ENCODE peak calls at places on chromosomes 5 and 9, in ten cellular contexts. O, D, H, K, S, P, Q, Y, V and U are unnamed samples.
A peak's percentile ranks its signal among the peaks of the same experiment; 100 is the strongest.

GRCh38 chr9:91433180-91433579 is 9.5 kb upstream of the NFIL3 start:
- DNase-seq in O (no peak), D (peak; percentile 85), H (peak; percentile 32), K (no peak), S (no peak), P (no peak), Q (no peak), Y (peak; percentile 93), V (no peak), U (peak; percentile 53)

GRCh38 chr5:112142769-112143270 is 276.3 kb downstream of the EPB41L4A start:
- DNase-seq in O (no peak), D (peak; percentile 12), H (no peak), K (no peak), S (no peak), P (no peak), Q (no peak), Y (peak; percentile 42), V (peak; percentile 65), U (no peak)

GRCh38 chr5:41445937-41446563 is 64.4 kb downstream of the PLCXD3 start:
- DNase-seq in O (peak; percentile 55), D (no peak), H (no peak), K (no peak), S (no peak), P (no peak), Q (no peak), Y (no peak), V (no peak), U (no peak)

GRCh38 chr5:51131266-51131665 is 252.0 kb upstream of the ISL1 start:
- DNase-seq in O (no peak), D (no peak), H (no peak), K (no peak), S (no peak), P (no peak), Q (no peak), Y (no peak), V (no peak), U (no peak)

GRCh38 chr5:127870914-127871313 is 167.7 kb downstream of the CCDC192 start:
- DNase-seq in O (peak; percentile 79), D (no peak), H (no peak), K (no peak), S (no peak), P (no peak), Q (no peak), Y (peak; percentile 36), V (peak; percentile 86), U (no peak)

GRCh38 chr9:71001780-71002386 is 119.5 kb downstream of the TRPM3 start:
- DNase-seq in O (no peak), D (no peak), H (peak; percentile 63), K (no peak), S (no peak), P (peak; percentile 23), Q (no peak), Y (peak; percentile 25), V (no peak), U (peak; percentile 15)

GRCh38 chr5:172444110-172444510 is 10.2 kb downstream of the SH3PXD2B start:
- DNase-seq in O (peak; percentile 22), D (peak; percentile 57), H (no peak), K (no peak), S (no peak), P (no peak), Q (peak; percentile 29), Y (peak; percentile 57), V (no peak), U (no peak)

GRCh38 chr9:99001892-99002291 is 58.2 kb downstream of the COL15A1 start:
- DNase-seq in O (no peak), D (no peak), H (no peak), K (no peak), S (no peak), P (no peak), Q (no peak), Y (no peak), V (no peak), U (no peak)

GRCh38 chr5:16160706-16161105 is 18.9 kb downstream of the MARCHF11 start:
- DNase-seq in O (no peak), D (peak; percentile 37), H (peak; percentile 20), K (no peak), S (no peak), P (peak; percentile 43), Q (peak; percentile 60), Y (peak; percentile 50), V (no peak), U (peak; percentile 27)

DNA sequence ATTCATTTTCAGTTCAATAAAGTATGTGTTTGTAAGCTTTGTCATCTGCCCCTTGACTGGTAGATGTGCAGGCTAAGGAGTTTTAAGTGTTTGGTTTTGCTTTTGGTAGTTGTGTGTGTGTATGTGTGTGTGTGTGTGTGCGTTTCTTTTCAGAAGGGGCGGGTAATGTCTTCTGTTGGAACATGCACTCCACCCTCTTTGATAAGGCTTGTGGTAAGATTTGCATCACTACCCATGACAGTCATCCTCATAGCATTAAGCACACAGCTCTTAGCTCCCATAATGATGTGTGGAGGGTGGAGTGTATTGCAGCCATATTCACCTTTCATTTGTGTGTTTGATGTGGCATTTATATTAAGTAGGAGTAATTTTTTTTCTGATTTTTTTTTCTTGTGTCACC is 92.0 kb upstream of the FSD1L start:
- DNase-seq in O (no peak), D (peak; percentile 53), H (no peak), K (no peak), S (no peak), P (no peak), Q (no peak), Y (no peak), V (no peak), U (peak; percentile 38)
- TF ChIP-seq CTCF in O (no peak), D (no peak), H (no peak), K (no peak), S (no peak), P (no peak), Q (peak; percentile 40), Y (no peak), V (no peak), U (no peak)

GRCh38 chr5:5078009-5078897 is 61.9 kb upstream of the ADAMTS16 start:
- DNase-seq in O (no peak), D (no peak), H (no peak), K (no peak), S (no peak), P (no peak), Q (no peak), Y (no peak), V (no peak), U (no peak)

GRCh38 chr5:5077236-5077635 is 62.9 kb upstream of the ADAMTS16 start:
- DNase-seq in O (no peak), D (no peak), H (no peak), K (no peak), S (no peak), P (no peak), Q (no peak), Y (no peak), V (no peak), U (no peak)

GRCh38 chr5:5080790-5081189 is 59.3 kb upstream of the ADAMTS16 start:
- DNase-seq in O (no peak), D (no peak), H (no peak), K (no peak), S (no peak), P (no peak), Q (no peak), Y (no peak), V (no peak), U (no peak)

DNA sequence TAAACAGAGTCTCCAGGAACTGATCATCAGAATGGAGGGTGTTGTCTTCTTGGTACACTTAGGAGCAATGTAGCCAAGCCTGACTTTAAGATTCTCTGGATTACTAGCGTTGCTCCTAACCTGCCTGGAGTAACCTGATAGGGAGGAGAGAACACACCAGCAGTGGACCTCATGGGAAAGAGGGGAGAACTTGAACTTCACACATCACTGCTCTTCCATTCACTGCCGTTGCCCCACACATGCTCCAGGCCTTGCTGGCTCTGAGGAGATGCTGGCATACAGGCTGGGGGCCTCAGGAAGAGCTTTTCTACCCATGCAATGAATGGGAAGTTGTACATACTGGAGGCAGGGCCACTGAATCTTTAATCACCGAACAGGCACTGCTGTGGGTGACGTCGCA is 60.3 kb upstream of the ADAMTS16 start:
- DNase-seq in O (no peak), D (no peak), H (no peak), K (no peak), S (no peak), P (no peak), Q (no peak), Y (no peak), V (no peak), U (no peak)
- TF ChIP-seq CTCF in O (no peak), D (no peak), H (no peak), K (no peak), S (no peak), P (no peak), Q (no peak), Y (no peak), V (no peak), U (no peak)

GRCh38 chr5:153403470-153403869 is 87.0 kb upstream of the GRIA1 start:
- DNase-seq in O (no peak), D (no peak), H (no peak), K (no peak), S (no peak), P (no peak), Q (no peak), Y (no peak), V (no peak), U (no peak)
- TF ChIP-seq CTCF in O (no peak), D (no peak), H (no peak), K (no peak), S (no peak), P (no peak), Q (no peak), Y (no peak), V (no peak), U (no peak)

GRCh38 chr5:58482536-58482935 is 8.7 kb upstream of the GAPT start:
- DNase-seq in O (no peak), D (no peak), H (no peak), K (no peak), S (no peak), P (no peak), Q (no peak), Y (no peak), V (no peak), U (no peak)

GRCh38 chr5:58475404-58475803 is 15.5 kb upstream of the PLK2 start:
- DNase-seq in O (no peak), D (no peak), H (no peak), K (no peak), S (no peak), P (no peak), Q (no peak), Y (no peak), V (no peak), U (no peak)

GRCh38 chr5:58481828-58482227 is 9.4 kb upstream of the GAPT start:
- DNase-seq in O (no peak), D (no peak), H (no peak), K (no peak), S (no peak), P (no peak), Q (no peak), Y (no peak), V (no peak), U (no peak)

GRCh38 chr5:58481066-58481676 is 10.1 kb upstream of the GAPT start:
- DNase-seq in O (no peak), D (no peak), H (no peak), K (no peak), S (no peak), P (no peak), Q (no peak), Y (no peak), V (no peak), U (no peak)

DNA sequence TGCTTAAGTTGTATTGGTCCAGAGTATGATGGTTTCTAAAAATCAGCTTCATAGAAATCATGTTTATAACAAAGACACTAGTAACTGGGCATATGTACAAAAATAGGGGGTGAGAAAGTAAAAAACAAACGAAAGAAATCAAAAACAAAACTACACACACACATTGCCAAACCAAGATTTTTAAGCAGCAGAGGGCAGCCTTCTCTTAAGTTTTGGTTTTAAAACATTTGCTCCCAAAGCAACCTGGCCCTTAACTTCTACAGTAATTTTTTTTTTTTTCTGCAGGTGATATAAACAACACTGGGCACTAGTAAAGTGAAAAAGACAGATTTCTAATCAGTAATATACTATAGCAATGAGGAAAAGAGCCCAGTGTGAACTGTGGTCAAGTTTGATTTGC is 13.5 kb upstream of the GAPT start:
- DNase-seq in O (no peak), D (no peak), H (no peak), K (no peak), S (no peak), P (no peak), Q (no peak), Y (no peak), V (no peak), U (no peak)
- TF ChIP-seq CTCF in O (no peak), D (no peak), H (no peak), K (no peak), S (no peak), P (peak; percentile 28), Q (no peak), Y (no peak), V (peak; percentile 22), U (peak; percentile 35)